ENCODE peak calls at places on chromosomes 16 and 17, in eight cellular contexts. One of them, this sample, is unnamed.
A peak's percentile ranks its signal among the peaks of the same experiment; 100 is the strongest.

GRCh38 chr16:85451646-85452363 is 161.3 kb upstream of the GSE1 start:
- DNase-seq in neural progenitor cell: no peak
- DNase-seq in aorta: no peak
- DNase-seq in fibroblast of lung: no peak
- DNase-seq in cardiac muscle cell: no peak
- DNase-seq in ovary: no peak
- DNase-seq in CD8-positive, alpha-beta T cell: no peak
- DNase-seq in mammary epithelial cell: no peak
- DNase-seq in this sample: no peak

GRCh38 chr16:66984902-66985311 is 3.5 kb upstream of the CES4A start:
- DNase-seq in neural progenitor cell: no peak
- DNase-seq in aorta: no peak
- DNase-seq in fibroblast of lung: no peak
- DNase-seq in cardiac muscle cell: no peak
- DNase-seq in ovary: no peak
- DNase-seq in CD8-positive, alpha-beta T cell: no peak
- DNase-seq in mammary epithelial cell: no peak
- DNase-seq in this sample: no peak

GRCh38 chr17:55238931-55239297 is 25.8 kb upstream of the HLF start:
- DNase-seq in neural progenitor cell: peak; percentile 42
- DNase-seq in aorta: no peak
- DNase-seq in fibroblast of lung: no peak
- DNase-seq in cardiac muscle cell: no peak
- DNase-seq in ovary: no peak
- DNase-seq in CD8-positive, alpha-beta T cell: no peak
- DNase-seq in mammary epithelial cell: no peak
- DNase-seq in this sample: no peak

GRCh38 chr17:64785050-64785449 is 122.9 kb upstream of the SMURF2 start:
- DNase-seq in neural progenitor cell: no peak
- DNase-seq in aorta: peak; percentile 67
- DNase-seq in fibroblast of lung: no peak
- DNase-seq in cardiac muscle cell: no peak
- DNase-seq in ovary: no peak
- DNase-seq in CD8-positive, alpha-beta T cell: no peak
- DNase-seq in mammary epithelial cell: no peak
- DNase-seq in this sample: no peak

GRCh38 chr17:8439681-8440080 is 4.0 kb downstream of the NDEL1 start:
- DNase-seq in neural progenitor cell: no peak
- DNase-seq in aorta: no peak
- DNase-seq in fibroblast of lung: no peak
- DNase-seq in cardiac muscle cell: no peak
- DNase-seq in ovary: no peak
- DNase-seq in CD8-positive, alpha-beta T cell: no peak
- DNase-seq in mammary epithelial cell: no peak
- DNase-seq in this sample: no peak

GRCh38 chr16:5065813-5066212 is at the start of gene C16orf89:
- DNase-seq in neural progenitor cell: no peak
- DNase-seq in aorta: peak; percentile 73
- DNase-seq in fibroblast of lung: no peak
- DNase-seq in cardiac muscle cell: no peak
- DNase-seq in ovary: no peak
- DNase-seq in CD8-positive, alpha-beta T cell: no peak
- DNase-seq in mammary epithelial cell: no peak
- DNase-seq in this sample: no peak

GRCh38 chr16:65229191-65229662 is 107.4 kb upstream of the CDH11 start:
- DNase-seq in neural progenitor cell: no peak
- DNase-seq in aorta: no peak
- DNase-seq in fibroblast of lung: no peak
- DNase-seq in cardiac muscle cell: peak; percentile 50
- DNase-seq in ovary: no peak
- DNase-seq in CD8-positive, alpha-beta T cell: no peak
- DNase-seq in mammary epithelial cell: no peak
- DNase-seq in this sample: no peak

GRCh38 chr16:12901597-12902436 is at the start of gene SHISA9:
- DNase-seq in neural progenitor cell: peak; percentile 85
- DNase-seq in aorta: peak; percentile 74
- DNase-seq in fibroblast of lung: no peak
- DNase-seq in cardiac muscle cell: no peak
- DNase-seq in ovary: no peak
- DNase-seq in CD8-positive, alpha-beta T cell: no peak
- DNase-seq in mammary epithelial cell: peak; percentile 39
- DNase-seq in this sample: no peak

GRCh38 chr16:11391576-11391975 is 46.3 kb downstream of the RMI2 start:
- DNase-seq in neural progenitor cell: no peak
- DNase-seq in aorta: peak; percentile 67
- DNase-seq in fibroblast of lung: no peak
- DNase-seq in cardiac muscle cell: no peak
- DNase-seq in ovary: no peak
- DNase-seq in CD8-positive, alpha-beta T cell: no peak
- DNase-seq in mammary epithelial cell: no peak
- DNase-seq in this sample: no peak

GRCh38 chr17:38844261-38844757 is 9.2 kb downstream of the RPL23 start:
- DNase-seq in neural progenitor cell: no peak
- DNase-seq in aorta: no peak
- DNase-seq in fibroblast of lung: no peak
- DNase-seq in cardiac muscle cell: no peak
- DNase-seq in ovary: no peak
- DNase-seq in CD8-positive, alpha-beta T cell: no peak
- DNase-seq in mammary epithelial cell: no peak
- DNase-seq in this sample: no peak

GRCh38 chr17:18066866-18067265 is 20.9 kb upstream of the DRG2 start:
- DNase-seq in neural progenitor cell: no peak
- DNase-seq in aorta: no peak
- DNase-seq in fibroblast of lung: no peak
- DNase-seq in cardiac muscle cell: no peak
- DNase-seq in ovary: no peak
- DNase-seq in CD8-positive, alpha-beta T cell: no peak
- DNase-seq in mammary epithelial cell: no peak
- DNase-seq in this sample: no peak

GRCh38 chr17:11797803-11798202 is 199.5 kb downstream of the ZNF18 start:
- DNase-seq in neural progenitor cell: no peak
- DNase-seq in aorta: no peak
- DNase-seq in fibroblast of lung: no peak
- DNase-seq in cardiac muscle cell: no peak
- DNase-seq in ovary: no peak
- DNase-seq in CD8-positive, alpha-beta T cell: no peak
- DNase-seq in mammary epithelial cell: no peak
- DNase-seq in this sample: no peak

GRCh38 chr16:78815713-78816112 is 716.3 kb downstream of the WWOX start:
- DNase-seq in neural progenitor cell: no peak
- DNase-seq in aorta: no peak
- DNase-seq in fibroblast of lung: no peak
- DNase-seq in cardiac muscle cell: no peak
- DNase-seq in ovary: peak; percentile 44
- DNase-seq in CD8-positive, alpha-beta T cell: no peak
- DNase-seq in mammary epithelial cell: no peak
- DNase-seq in this sample: no peak

GRCh38 chr17:66431910-66432309 is 129.5 kb downstream of the PRKCA start:
- DNase-seq in neural progenitor cell: no peak
- DNase-seq in aorta: no peak
- DNase-seq in fibroblast of lung: peak; percentile 92
- DNase-seq in cardiac muscle cell: peak; percentile 88
- DNase-seq in ovary: peak; percentile 37
- DNase-seq in CD8-positive, alpha-beta T cell: no peak
- DNase-seq in mammary epithelial cell: peak; percentile 75
- DNase-seq in this sample: no peak
- H3K27ac ChIP-seq in neural progenitor cell: no peak overlapping the region
- H3K27ac ChIP-seq in aorta: peak overlapping the region; percentile 33
- H3K27ac ChIP-seq in fibroblast of lung: peak overlapping the region; percentile 69
- H3K27ac ChIP-seq in cardiac muscle cell: no peak overlapping the region
- H3K27ac ChIP-seq in ovary: peak overlapping the region; percentile 53
- H3K27ac ChIP-seq in CD8-positive, alpha-beta T cell: no peak overlapping the region
- H3K27ac ChIP-seq in mammary epithelial cell: peak overlapping the region; percentile 70
- H3K27ac ChIP-seq in this sample: no peak overlapping the region

GRCh38 chr16:31529398-31530312 is 2.0 kb downstream of the AHSP start:
- DNase-seq in neural progenitor cell: peak; percentile 49
- DNase-seq in aorta: no peak
- DNase-seq in fibroblast of lung: no peak
- DNase-seq in cardiac muscle cell: no peak
- DNase-seq in ovary: peak; percentile 47
- DNase-seq in CD8-positive, alpha-beta T cell: no peak
- DNase-seq in mammary epithelial cell: no peak
- DNase-seq in this sample: no peak
- H3K27ac ChIP-seq in neural progenitor cell: no peak overlapping the region
- H3K27ac ChIP-seq in aorta: no peak overlapping the region
- H3K27ac ChIP-seq in fibroblast of lung: no peak overlapping the region
- H3K27ac ChIP-seq in cardiac muscle cell: no peak overlapping the region
- H3K27ac ChIP-seq in ovary: peak overlapping the region; percentile 7
- H3K27ac ChIP-seq in CD8-positive, alpha-beta T cell: no peak overlapping the region
- H3K27ac ChIP-seq in mammary epithelial cell: no peak overlapping the region
- H3K27ac ChIP-seq in this sample: no peak overlapping the region

DNA sequence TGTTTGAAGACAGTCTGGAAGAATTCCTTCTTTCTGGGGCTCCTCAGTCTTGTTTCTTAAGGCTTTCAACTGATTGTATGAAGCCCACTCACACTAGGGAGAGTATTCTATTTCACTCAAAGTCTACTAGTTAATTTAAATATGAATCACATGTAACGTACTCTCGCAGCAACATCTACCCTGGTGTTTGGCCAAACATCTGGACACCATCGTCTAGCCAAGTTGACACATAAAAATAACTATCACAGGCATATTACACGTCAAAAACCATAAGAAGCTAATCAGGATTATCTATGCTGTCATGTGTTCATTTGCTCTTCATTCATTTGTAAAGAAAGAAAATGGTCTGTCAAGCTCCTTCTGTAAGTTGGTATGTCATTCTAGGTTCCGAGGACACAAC is 787.4 kb downstream of the KCNJ2 start:
- DNase-seq in neural progenitor cell: no peak
- DNase-seq in aorta: no peak
- DNase-seq in fibroblast of lung: peak; percentile 30
- DNase-seq in cardiac muscle cell: peak; percentile 21
- DNase-seq in ovary: no peak
- DNase-seq in CD8-positive, alpha-beta T cell: no peak
- DNase-seq in mammary epithelial cell: no peak
- DNase-seq in this sample: no peak
- H3K27ac ChIP-seq in neural progenitor cell: no peak overlapping the region
- H3K27ac ChIP-seq in aorta: no peak overlapping the region
- H3K27ac ChIP-seq in fibroblast of lung: no peak overlapping the region
- H3K27ac ChIP-seq in cardiac muscle cell: no peak overlapping the region
- H3K27ac ChIP-seq in ovary: no peak overlapping the region
- H3K27ac ChIP-seq in CD8-positive, alpha-beta T cell: no peak overlapping the region
- H3K27ac ChIP-seq in mammary epithelial cell: no peak overlapping the region
- H3K27ac ChIP-seq in this sample: no peak overlapping the region

GRCh38 chr17:1529863-1530262 is 13.5 kb upstream of the INPP5K start:
- DNase-seq in neural progenitor cell: no peak
- DNase-seq in aorta: no peak
- DNase-seq in fibroblast of lung: no peak
- DNase-seq in cardiac muscle cell: no peak
- DNase-seq in ovary: no peak
- DNase-seq in CD8-positive, alpha-beta T cell: no peak
- DNase-seq in mammary epithelial cell: no peak
- DNase-seq in this sample: no peak

GRCh38 chr17:1532836-1533602 is 16.6 kb upstream of the INPP5K start:
- DNase-seq in neural progenitor cell: peak; percentile 69
- DNase-seq in aorta: no peak
- DNase-seq in fibroblast of lung: peak; percentile 20
- DNase-seq in cardiac muscle cell: peak; percentile 10
- DNase-seq in ovary: no peak
- DNase-seq in CD8-positive, alpha-beta T cell: peak; percentile 57
- DNase-seq in mammary epithelial cell: no peak
- DNase-seq in this sample: peak; percentile 32

GRCh38 chr17:1535737-1536136 is 19.3 kb upstream of the INPP5K start:
- DNase-seq in neural progenitor cell: no peak
- DNase-seq in aorta: no peak
- DNase-seq in fibroblast of lung: no peak
- DNase-seq in cardiac muscle cell: no peak
- DNase-seq in ovary: no peak
- DNase-seq in CD8-positive, alpha-beta T cell: no peak
- DNase-seq in mammary epithelial cell: no peak
- DNase-seq in this sample: no peak

GRCh38 chr17:1533649-1534325 is 17.4 kb upstream of the INPP5K start:
- DNase-seq in neural progenitor cell: no peak
- DNase-seq in aorta: no peak
- DNase-seq in fibroblast of lung: no peak
- DNase-seq in cardiac muscle cell: no peak
- DNase-seq in ovary: no peak
- DNase-seq in CD8-positive, alpha-beta T cell: no peak
- DNase-seq in mammary epithelial cell: no peak
- DNase-seq in this sample: no peak
- H3K27ac ChIP-seq in neural progenitor cell: no peak overlapping the region
- H3K27ac ChIP-seq in aorta: no peak overlapping the region
- H3K27ac ChIP-seq in fibroblast of lung: no peak overlapping the region
- H3K27ac ChIP-seq in cardiac muscle cell: no peak overlapping the region
- H3K27ac ChIP-seq in ovary: no peak overlapping the region
- H3K27ac ChIP-seq in CD8-positive, alpha-beta T cell: no peak overlapping the region
- H3K27ac ChIP-seq in mammary epithelial cell: no peak overlapping the region
- H3K27ac ChIP-seq in this sample: no peak overlapping the region

GRCh38 chr16:89370081-89370511 is 120.3 kb downstream of the ANKRD11 start:
- DNase-seq in neural progenitor cell: no peak
- DNase-seq in aorta: no peak
- DNase-seq in fibroblast of lung: no peak
- DNase-seq in cardiac muscle cell: no peak
- DNase-seq in ovary: no peak
- DNase-seq in CD8-positive, alpha-beta T cell: no peak
- DNase-seq in mammary epithelial cell: peak; percentile 27
- DNase-seq in this sample: no peak
- H3K27ac ChIP-seq in neural progenitor cell: peak overlapping the region; percentile 37
- H3K27ac ChIP-seq in aorta: no peak overlapping the region
- H3K27ac ChIP-seq in fibroblast of lung: peak overlapping the region; percentile 15
- H3K27ac ChIP-seq in cardiac muscle cell: no peak overlapping the region
- H3K27ac ChIP-seq in ovary: peak overlapping the region; percentile 45
- H3K27ac ChIP-seq in CD8-positive, alpha-beta T cell: no peak overlapping the region
- H3K27ac ChIP-seq in mammary epithelial cell: no peak overlapping the region
- H3K27ac ChIP-seq in this sample: no peak overlapping the region

DNA sequence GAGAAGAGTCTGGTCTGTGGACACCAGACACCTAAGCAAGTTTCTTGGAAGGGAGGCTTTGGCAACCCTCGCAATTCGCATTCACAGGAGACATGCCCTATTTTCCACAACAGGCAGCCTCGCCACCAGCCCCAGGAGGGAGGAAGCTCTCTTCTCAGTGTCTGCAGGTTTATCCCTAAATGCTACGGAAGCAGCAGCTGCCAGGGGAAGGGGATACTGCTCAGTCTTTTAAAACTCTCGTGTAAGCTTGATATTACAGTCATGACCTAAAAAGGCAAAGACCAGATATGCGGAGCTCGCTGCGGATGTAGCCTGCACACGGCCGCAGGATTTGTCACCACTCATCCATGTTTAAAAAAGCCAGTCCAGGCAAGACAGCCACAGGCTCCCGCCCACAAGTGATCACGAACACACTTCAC is 159.2 kb upstream of the RPH3AL start:
- DNase-seq in neural progenitor cell: no peak
- DNase-seq in aorta: peak; percentile 57
- DNase-seq in fibroblast of lung: no peak
- DNase-seq in cardiac muscle cell: no peak
- DNase-seq in ovary: no peak
- DNase-seq in CD8-positive, alpha-beta T cell: no peak
- DNase-seq in mammary epithelial cell: peak; percentile 69
- DNase-seq in this sample: no peak
- H3K27ac ChIP-seq in neural progenitor cell: no peak overlapping the region
- H3K27ac ChIP-seq in aorta: no peak overlapping the region
- H3K27ac ChIP-seq in fibroblast of lung: peak overlapping the region; percentile 70
- H3K27ac ChIP-seq in cardiac muscle cell: no peak overlapping the region
- H3K27ac ChIP-seq in ovary: peak overlapping the region; percentile 20
- H3K27ac ChIP-seq in CD8-positive, alpha-beta T cell: no peak overlapping the region
- H3K27ac ChIP-seq in mammary epithelial cell: no peak overlapping the region
- H3K27ac ChIP-seq in this sample: no peak overlapping the region

DNA sequence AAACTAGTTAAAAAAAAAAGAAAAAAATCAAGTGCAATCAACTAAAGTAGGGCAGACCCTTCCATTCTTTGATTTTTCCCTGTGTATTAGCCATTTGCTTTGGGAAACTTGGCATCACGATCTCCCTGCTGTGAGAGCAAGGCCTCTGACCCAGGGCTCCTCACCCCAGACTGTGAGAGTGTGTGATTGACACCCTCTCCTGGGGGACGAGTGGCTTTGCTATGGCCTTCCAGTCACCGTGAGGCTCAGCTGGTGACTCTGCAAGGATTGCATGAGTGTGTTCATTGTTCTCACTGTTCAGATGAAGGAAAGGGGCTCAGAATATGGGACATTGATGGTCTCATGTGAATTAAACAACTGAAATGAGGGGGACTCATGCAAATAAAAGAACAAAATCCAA is 69.0 kb upstream of the BCAR1 start:
- DNase-seq in neural progenitor cell: peak; percentile 58
- DNase-seq in aorta: no peak
- DNase-seq in fibroblast of lung: no peak
- DNase-seq in cardiac muscle cell: no peak
- DNase-seq in ovary: no peak
- DNase-seq in CD8-positive, alpha-beta T cell: no peak
- DNase-seq in mammary epithelial cell: no peak
- DNase-seq in this sample: no peak
- H3K27ac ChIP-seq in neural progenitor cell: no peak overlapping the region
- H3K27ac ChIP-seq in aorta: no peak overlapping the region
- H3K27ac ChIP-seq in fibroblast of lung: peak overlapping the region; percentile 91
- H3K27ac ChIP-seq in cardiac muscle cell: peak overlapping the region; percentile 42
- H3K27ac ChIP-seq in ovary: no peak overlapping the region
- H3K27ac ChIP-seq in CD8-positive, alpha-beta T cell: no peak overlapping the region
- H3K27ac ChIP-seq in mammary epithelial cell: peak overlapping the region; percentile 81
- H3K27ac ChIP-seq in this sample: no peak overlapping the region